ENCODE peak calls at places on chromosomes 12 and 14, in six cellular contexts. One of them, this sample, is unnamed.

GRCh38 chr12:106585237-106585834 is 2.5 kb downstream of the RFX4 start:
- DNase-seq in fibroblast of pulmonary artery: no peak
- DNase-seq in stomach: no peak
- DNase-seq in body of pancreas: no peak
- DNase-seq in uterus: no peak
- DNase-seq in hepatocyte: no peak
- DNase-seq in this sample: no peak

GRCh38 chr14:76968621-76969063 is 59.9 kb downstream of the IRF2BPL start:
- DNase-seq in fibroblast of pulmonary artery: no peak
- DNase-seq in stomach: peak; percentile 47
- DNase-seq in uterus: no peak
- DNase-seq in body of pancreas: peak; percentile 66
- DNase-seq in hepatocyte: no peak
- DNase-seq in this sample: peak; percentile 50

GRCh38 chr14:43481864-43482263 is 1025.2 kb downstream of the FSCB start:
- DNase-seq in hepatocyte: no peak
- DNase-seq in fibroblast of pulmonary artery: no peak
- DNase-seq in stomach: no peak
- DNase-seq in body of pancreas: no peak
- DNase-seq in uterus: no peak
- DNase-seq in this sample: no peak

GRCh38 chr14:69629225-69630127 is 18.1 kb downstream of the SUSD6 start:
- DNase-seq in body of pancreas: no peak
- DNase-seq in fibroblast of pulmonary artery: no peak
- DNase-seq in hepatocyte: no peak
- DNase-seq in uterus: no peak
- DNase-seq in stomach: no peak
- DNase-seq in this sample: no peak

GRCh38 chr12:53659011-53659551 is 16.8 kb downstream of the ATP5MC2 start:
- DNase-seq in fibroblast of pulmonary artery: peak; percentile 93
- DNase-seq in stomach: peak; percentile 76
- DNase-seq in uterus: peak; percentile 23
- DNase-seq in hepatocyte: peak; percentile 68
- DNase-seq in body of pancreas: peak; percentile 79
- DNase-seq in this sample: peak; percentile 94

GRCh38 chr12:50082644-50083043 is 2.5 kb upstream of the SMARCD1 start:
- DNase-seq in fibroblast of pulmonary artery: no peak
- DNase-seq in hepatocyte: peak; percentile 84
- DNase-seq in body of pancreas: no peak
- DNase-seq in stomach: no peak
- DNase-seq in uterus: no peak
- DNase-seq in this sample: no peak

GRCh38 chr12:67355428-67356385 is 86.5 kb downstream of the CAND1 start:
- DNase-seq in hepatocyte: peak; percentile 73
- DNase-seq in stomach: no peak
- DNase-seq in uterus: no peak
- DNase-seq in body of pancreas: peak; percentile 53
- DNase-seq in fibroblast of pulmonary artery: peak; percentile 81
- DNase-seq in this sample: peak; percentile 36

GRCh38 chr12:9947674-9948073 is 15.5 kb upstream of the CLEC2A start:
- DNase-seq in stomach: no peak
- DNase-seq in hepatocyte: no peak
- DNase-seq in body of pancreas: no peak
- DNase-seq in fibroblast of pulmonary artery: no peak
- DNase-seq in uterus: no peak
- DNase-seq in this sample: no peak

GRCh38 chr14:101781240-101782061 is 19.9 kb downstream of the PPP2R5C start:
- DNase-seq in stomach: no peak
- DNase-seq in fibroblast of pulmonary artery: no peak
- DNase-seq in uterus: no peak
- DNase-seq in hepatocyte: no peak
- DNase-seq in body of pancreas: peak; percentile 42
- DNase-seq in this sample: no peak

GRCh38 chr12:2806700-2807099 is 5.8 kb upstream of the ITFG2 start:
- DNase-seq in body of pancreas: no peak
- DNase-seq in hepatocyte: no peak
- DNase-seq in stomach: no peak
- DNase-seq in fibroblast of pulmonary artery: peak; percentile 33
- DNase-seq in uterus: no peak
- DNase-seq in this sample: no peak

GRCh38 chr12:13981296-13981962 is at the start of gene GRIN2B:
- DNase-seq in stomach: no peak
- DNase-seq in uterus: no peak
- DNase-seq in fibroblast of pulmonary artery: no peak
- DNase-seq in body of pancreas: peak; percentile 8
- DNase-seq in hepatocyte: peak; percentile 27
- DNase-seq in this sample: no peak

GRCh38 chr12:70576341-70577282 is 60.6 kb downstream of the PTPRB start:
- DNase-seq in uterus: no peak
- DNase-seq in fibroblast of pulmonary artery: peak; percentile 92
- DNase-seq in hepatocyte: peak; percentile 82
- DNase-seq in stomach: no peak
- DNase-seq in body of pancreas: no peak
- DNase-seq in this sample: peak; percentile 51

GRCh38 chr12:105047303-105047702 is 37.0 kb downstream of the ALDH1L2 start:
- DNase-seq in fibroblast of pulmonary artery: no peak
- DNase-seq in body of pancreas: no peak
- DNase-seq in stomach: no peak
- DNase-seq in hepatocyte: no peak
- DNase-seq in uterus: no peak
- DNase-seq in this sample: no peak

GRCh38 chr12:16520328-16520727 is 85.6 kb downstream of the LMO3 start:
- DNase-seq in body of pancreas: no peak
- DNase-seq in stomach: no peak
- DNase-seq in fibroblast of pulmonary artery: no peak
- DNase-seq in uterus: no peak
- DNase-seq in hepatocyte: no peak
- DNase-seq in this sample: no peak

GRCh38 chr12:16524378-16524777 is 81.6 kb downstream of the LMO3 start:
- DNase-seq in fibroblast of pulmonary artery: no peak
- DNase-seq in body of pancreas: peak; percentile 10
- DNase-seq in stomach: no peak
- DNase-seq in hepatocyte: no peak
- DNase-seq in uterus: no peak
- DNase-seq in this sample: peak; percentile 82

GRCh38 chr12:16526693-16527092 is 79.3 kb downstream of the LMO3 start:
- DNase-seq in body of pancreas: no peak
- DNase-seq in uterus: peak; percentile 31
- DNase-seq in hepatocyte: peak; percentile 34
- DNase-seq in fibroblast of pulmonary artery: peak; percentile 91
- DNase-seq in stomach: no peak
- DNase-seq in this sample: no peak

GRCh38 chr12:16523570-16524331 is 82.2 kb downstream of the LMO3 start:
- DNase-seq in body of pancreas: no peak
- DNase-seq in uterus: no peak
- DNase-seq in hepatocyte: no peak
- DNase-seq in fibroblast of pulmonary artery: peak; percentile 30
- DNase-seq in stomach: no peak
- DNase-seq in this sample: no peak
- H3K4me3 ChIP-seq in body of pancreas: no peak overlapping the region
- H3K4me3 ChIP-seq in uterus: no peak overlapping the region
- H3K4me3 ChIP-seq in hepatocyte: no peak overlapping the region
- H3K4me3 ChIP-seq in fibroblast of pulmonary artery: no peak overlapping the region
- H3K4me3 ChIP-seq in stomach: no peak overlapping the region
- H3K4me3 ChIP-seq in this sample: no peak overlapping the region

DNA sequence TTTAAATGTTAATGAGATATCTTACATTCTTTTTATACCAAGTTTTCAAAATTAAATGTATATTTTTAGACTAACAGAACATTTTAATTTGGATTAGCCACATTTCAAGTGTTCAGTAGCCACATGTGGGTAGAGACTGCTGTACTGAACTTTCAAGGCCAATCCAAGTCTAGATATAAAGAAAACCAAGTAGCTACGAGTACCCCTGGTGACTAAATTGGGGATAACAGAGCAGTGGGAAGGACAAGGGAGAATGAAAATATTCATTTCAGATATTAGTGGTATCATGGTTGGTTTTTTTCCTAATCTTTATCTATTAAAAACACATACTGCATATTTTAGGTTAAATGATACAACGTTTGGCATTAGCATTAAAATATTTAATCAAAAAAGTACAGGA is 69.4 kb upstream of the RHOJ start:
- DNase-seq in uterus: no peak
- DNase-seq in stomach: no peak
- DNase-seq in hepatocyte: peak; percentile 27
- DNase-seq in body of pancreas: no peak
- DNase-seq in fibroblast of pulmonary artery: peak; percentile 34
- DNase-seq in this sample: no peak
- TF ChIP-seq CTCF in uterus: no peak
- TF ChIP-seq CTCF in stomach: no peak
- TF ChIP-seq CTCF in hepatocyte: peak; percentile 48
- TF ChIP-seq CTCF in body of pancreas: no peak
- TF ChIP-seq CTCF in fibroblast of pulmonary artery: peak; percentile 45
- TF ChIP-seq CTCF in this sample: peak; percentile 34

DNA sequence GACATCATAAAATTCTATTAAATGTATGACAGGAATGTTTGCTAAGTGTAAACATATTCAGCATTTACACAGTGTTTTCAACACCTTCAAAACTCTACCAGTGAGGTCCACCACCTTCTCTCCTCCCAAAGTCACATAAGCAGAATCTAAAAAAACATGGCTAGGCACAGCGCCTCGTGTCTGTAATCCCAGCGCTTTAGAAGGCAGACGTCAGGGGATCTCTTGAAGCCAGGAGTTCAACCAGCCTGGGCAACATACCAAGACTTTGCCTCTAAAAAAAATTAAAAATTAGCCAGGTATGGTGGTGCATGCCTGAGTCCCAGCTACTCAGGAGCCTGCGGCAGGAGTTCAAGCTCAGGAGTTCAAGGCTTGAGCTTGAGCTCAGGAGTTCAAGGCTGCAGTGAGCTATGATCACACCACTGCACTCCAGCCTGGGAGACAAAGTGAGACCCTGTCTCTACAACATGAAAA is 30.0 kb downstream of the NUMB start:
- DNase-seq in uterus: no peak
- DNase-seq in fibroblast of pulmonary artery: no peak
- DNase-seq in hepatocyte: peak; percentile 55
- DNase-seq in body of pancreas: peak; percentile 72
- DNase-seq in stomach: peak; percentile 32
- DNase-seq in this sample: peak; percentile 84
- H3K4me3 ChIP-seq in uterus: no peak overlapping the region
- H3K4me3 ChIP-seq in fibroblast of pulmonary artery: no peak overlapping the region
- H3K4me3 ChIP-seq in hepatocyte: no peak overlapping the region
- H3K4me3 ChIP-seq in body of pancreas: no peak overlapping the region
- H3K4me3 ChIP-seq in stomach: no peak overlapping the region
- H3K4me3 ChIP-seq in this sample: no peak overlapping the region

GRCh38 chr14:23237772-23238594 is at the start of gene RNF212B:
- DNase-seq in fibroblast of pulmonary artery: peak; percentile 78
- DNase-seq in stomach: peak; percentile 99
- DNase-seq in hepatocyte: peak; percentile 97
- DNase-seq in uterus: peak; percentile 93
- DNase-seq in body of pancreas: peak; percentile 100
- DNase-seq in this sample: peak; percentile 68
- TF ChIP-seq CTCF in fibroblast of pulmonary artery: no peak
- TF ChIP-seq CTCF in stomach: no peak
- TF ChIP-seq CTCF in hepatocyte: no peak
- TF ChIP-seq CTCF in uterus: no peak
- TF ChIP-seq CTCF in body of pancreas: no peak
- TF ChIP-seq CTCF in this sample: no peak

GRCh38 chr14:70811065-70811464 is 1.8 kb upstream of the MAP3K9 start:
- DNase-seq in hepatocyte: no peak
- DNase-seq in fibroblast of pulmonary artery: no peak
- DNase-seq in stomach: no peak
- DNase-seq in body of pancreas: no peak
- DNase-seq in uterus: no peak
- DNase-seq in this sample: no peak

GRCh38 chr14:70812124-70812818 is 3.0 kb upstream of the MAP3K9 start:
- DNase-seq in fibroblast of pulmonary artery: no peak
- DNase-seq in body of pancreas: no peak
- DNase-seq in hepatocyte: no peak
- DNase-seq in uterus: no peak
- DNase-seq in stomach: no peak
- DNase-seq in this sample: no peak

GRCh38 chr14:70809238-70810214 is at the start of gene MAP3K9:
- DNase-seq in fibroblast of pulmonary artery: peak; percentile 33
- DNase-seq in stomach: peak; percentile 97
- DNase-seq in body of pancreas: peak; percentile 98
- DNase-seq in uterus: peak; percentile 66
- DNase-seq in hepatocyte: peak; percentile 97
- DNase-seq in this sample: peak; percentile 95

GRCh38 chr14:70810621-70811020 is 1.3 kb upstream of the MAP3K9 start:
- DNase-seq in fibroblast of pulmonary artery: no peak
- DNase-seq in body of pancreas: no peak
- DNase-seq in stomach: no peak
- DNase-seq in hepatocyte: no peak
- DNase-seq in uterus: no peak
- DNase-seq in this sample: no peak

DNA sequence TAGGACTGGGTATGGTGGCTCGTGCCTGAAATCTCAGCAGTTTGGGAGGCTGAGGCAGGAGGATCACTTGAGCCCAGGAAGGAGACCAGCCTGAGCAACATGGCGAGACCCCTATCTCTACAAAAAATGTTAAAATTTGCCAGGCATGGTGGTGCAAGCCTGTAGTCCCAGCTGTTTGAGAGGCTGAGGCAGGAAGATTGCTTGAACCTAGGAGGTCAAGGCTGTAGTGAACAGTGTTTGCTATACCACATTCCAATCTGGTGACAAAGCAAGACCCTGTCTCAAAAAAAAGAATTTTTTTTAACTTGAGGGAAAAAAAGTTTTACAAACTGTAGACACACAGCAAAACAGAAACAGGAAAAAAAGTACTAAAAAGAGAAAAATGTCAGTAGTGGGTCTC is 2.3 kb upstream of the MAP3K9 start:
- DNase-seq in hepatocyte: no peak
- DNase-seq in uterus: no peak
- DNase-seq in body of pancreas: no peak
- DNase-seq in fibroblast of pulmonary artery: no peak
- DNase-seq in stomach: no peak
- DNase-seq in this sample: no peak
- H3K4me3 ChIP-seq in hepatocyte: no peak overlapping the region
- H3K4me3 ChIP-seq in uterus: no peak overlapping the region
- H3K4me3 ChIP-seq in body of pancreas: no peak overlapping the region
- H3K4me3 ChIP-seq in fibroblast of pulmonary artery: no peak overlapping the region
- H3K4me3 ChIP-seq in stomach: no peak overlapping the region
- H3K4me3 ChIP-seq in this sample: no peak overlapping the region

DNA sequence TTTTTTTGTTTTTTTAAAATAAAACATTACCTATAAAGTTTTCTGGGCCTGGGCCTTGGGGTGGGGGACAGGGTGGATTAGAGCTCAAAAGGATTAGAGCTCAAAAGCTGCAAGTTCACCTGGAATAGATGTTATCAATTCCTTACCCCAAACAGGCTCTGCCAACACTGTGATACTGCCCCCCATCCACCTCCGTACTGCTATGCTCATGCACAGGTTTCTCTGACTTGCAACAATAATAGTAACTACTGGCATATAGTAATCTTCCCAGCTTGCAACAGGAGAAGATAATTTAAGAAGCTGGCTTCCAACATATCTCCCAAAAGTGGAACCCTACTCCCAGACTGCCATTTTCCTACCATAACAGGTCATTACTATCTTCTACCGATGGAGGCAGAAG is 51.3 kb upstream of the SLCO1C1 start:
- DNase-seq in fibroblast of pulmonary artery: no peak
- DNase-seq in stomach: no peak
- DNase-seq in hepatocyte: no peak
- DNase-seq in body of pancreas: no peak
- DNase-seq in uterus: no peak
- DNase-seq in this sample: no peak
- TF ChIP-seq CTCF in fibroblast of pulmonary artery: no peak
- TF ChIP-seq CTCF in stomach: no peak
- TF ChIP-seq CTCF in hepatocyte: no peak
- TF ChIP-seq CTCF in body of pancreas: no peak
- TF ChIP-seq CTCF in uterus: no peak
- TF ChIP-seq CTCF in this sample: no peak

GRCh38 chr12:122022393-122023338 is 982 bp downstream of the BCL7A start:
- DNase-seq in hepatocyte: peak; percentile 59
- DNase-seq in fibroblast of pulmonary artery: peak; percentile 11
- DNase-seq in uterus: no peak
- DNase-seq in body of pancreas: peak; percentile 58
- DNase-seq in stomach: peak; percentile 31
- DNase-seq in this sample: no peak
- H3K4me3 ChIP-seq in hepatocyte: peak overlapping the region; percentile 98
- H3K4me3 ChIP-seq in fibroblast of pulmonary artery: peak overlapping the region; percentile 59
- H3K4me3 ChIP-seq in uterus: peak overlapping the region; percentile 39
- H3K4me3 ChIP-seq in body of pancreas: peak overlapping the region; percentile 65
- H3K4me3 ChIP-seq in stomach: peak overlapping the region; percentile 83
- H3K4me3 ChIP-seq in this sample: peak overlapping the region; percentile 66

This sample was measured in LNCaP clone FGC.